ENCODE peak calls at places on chromosomes 6 and 20, in ten cellular contexts. Q is lung, D is neural crest cell, U is AG04449, Y is GM13977, T is heart left ventricle, F is tibial artery, B is fibroblast of mammary gland, A is HepG2, C is Calu3. L is an unnamed sample.

GRCh38 chr6:81262656-81263055 is 489.8 kb downstream of the TENT5A start:
- DNase-seq in Q (no peak), D (no peak), U (no peak), Y (no peak), T (no peak), F (no peak), B (no peak), A (no peak), C (no peak), L (no peak)

GRCh38 chr20:53915459-53916172 is 154.8 kb downstream of the BCAS1 start:
- DNase-seq in Q (peak; percentile 95), D (peak; percentile 99), U (no peak), Y (peak; percentile 73), T (peak; percentile 95), F (peak; percentile 97), B (peak; percentile 93), A (peak; percentile 84), C (peak; percentile 99), L (peak; percentile 81)

GRCh38 chr6:53492860-53493634 is 51.9 kb downstream of the GCLC start:
- DNase-seq in Q (no peak), D (no peak), U (no peak), Y (peak; percentile 28), T (no peak), F (no peak), B (peak; percentile 72), A (peak; percentile 59), C (no peak), L (peak; percentile 20)

GRCh38 chr6:112218563-112218962 is 35.8 kb downstream of the LAMA4 start:
- DNase-seq in Q (peak; percentile 32), D (no peak), U (no peak), Y (no peak), T (peak; percentile 66), F (no peak), B (peak; percentile 79), A (no peak), C (peak; percentile 51), L (no peak)

GRCh38 chr6:11975353-11975977 is 36.6 kb upstream of the HIVEP1 start:
- DNase-seq in Q (no peak), D (no peak), U (no peak), Y (peak; percentile 66), T (peak; percentile 18), F (no peak), B (no peak), A (no peak), C (no peak), L (peak; percentile 68)

GRCh38 chr20:57714409-57715267 is 4.8 kb upstream of the PMEPA1 start:
- DNase-seq in Q (no peak), D (no peak), U (no peak), Y (no peak), T (no peak), F (peak; percentile 91), B (peak; percentile 66), A (no peak), C (peak; percentile 43), L (no peak)

GRCh38 chr6:41824571-41825569 is 37.4 kb downstream of the TOMM6 start:
- DNase-seq in Q (no peak), D (no peak), U (no peak), Y (no peak), T (no peak), F (no peak), B (no peak), A (no peak), C (peak; percentile 23), L (no peak)

GRCh38 chr6:133542056-133542821 is 301.1 kb downstream of the EYA4 start:
- DNase-seq in Q (no peak), D (no peak), U (no peak), Y (no peak), T (no peak), F (no peak), B (no peak), A (no peak), C (no peak), L (no peak)

GRCh38 chr20:2890743-2891142 is 17.5 kb downstream of the PTPRA start:
- DNase-seq in Q (no peak), D (no peak), U (no peak), Y (no peak), T (no peak), F (no peak), B (peak; percentile 54), A (no peak), C (no peak), L (no peak)

GRCh38 chr20:23226612-23227265 is 123.9 kb upstream of the NXT1 start:
- DNase-seq in Q (no peak), D (no peak), U (no peak), Y (no peak), T (no peak), F (no peak), B (peak; percentile 82), A (no peak), C (no peak), L (no peak)

GRCh38 chr6:116556065-116556464 is 2.5 kb downstream of the CALHM4 start:
- DNase-seq in Q (no peak), D (no peak), U (no peak), Y (no peak), T (no peak), F (no peak), B (peak; percentile 85), A (no peak), C (no peak), L (no peak)

GRCh38 chr6:1678201-1678600 is 68.5 kb downstream of the FOXC1 start:
- DNase-seq in Q (no peak), D (no peak), U (no peak), Y (no peak), T (no peak), F (no peak), B (no peak), A (no peak), C (peak; percentile 24), L (no peak)

GRCh38 chr20:3677733-3678132 is 4.1 kb downstream of the ADAM33 start:
- DNase-seq in Q (no peak), D (no peak), U (no peak), Y (no peak), T (no peak), F (no peak), B (peak; percentile 46), A (no peak), C (no peak), L (no peak)

GRCh38 chr20:32470025-32470861 is 112.1 kb downstream of the ASXL1 start:
- DNase-seq in Q (peak; percentile 54), D (no peak), U (no peak), Y (peak; percentile 72), T (peak; percentile 85), F (no peak), B (peak; percentile 75), A (peak; percentile 71), C (peak; percentile 63), L (no peak)

GRCh38 chr6:33324139-33324538 is 6.6 kb upstream of the ZBTB22 start:
- DNase-seq in Q (no peak), D (no peak), U (no peak), Y (peak; percentile 40), T (no peak), F (no peak), B (no peak), A (no peak), C (no peak), L (peak; percentile 45)

GRCh38 chr6:12271997-12272396 is 18.2 kb upstream of the EDN1 start:
- DNase-seq in Q (no peak), D (no peak), U (no peak), Y (no peak), T (no peak), F (no peak), B (no peak), A (no peak), C (no peak), L (no peak)

GRCh38 chr20:44733341-44734069 is 12.2 kb upstream of the KCNK15 start:
- DNase-seq in Q (peak; percentile 74), D (peak; percentile 48), U (no peak), Y (peak; percentile 75), T (peak; percentile 63), F (peak; percentile 90), B (peak; percentile 74), A (peak; percentile 67), C (peak; percentile 89), L (peak; percentile 77)
- TF ChIP-seq CTCF in Q (peak; percentile 67), D (peak; percentile 80), U (peak; percentile 93), Y (peak; percentile 95), T (peak; percentile 96), F (peak; percentile 96), B (peak; percentile 96), A (peak; percentile 94), C (peak; percentile 96), L (peak; percentile 86)

GRCh38 chr6:49548613-49549304 is 1.7 kb upstream of the C6orf141 start:
- DNase-seq in Q (no peak), D (no peak), U (no peak), Y (no peak), T (no peak), F (no peak), B (no peak), A (no peak), C (no peak), L (no peak)
- TF ChIP-seq CTCF in Q (no peak), D (no peak), U (no peak), Y (no peak), T (no peak), F (no peak), B (peak; percentile 6), A (no peak), C (no peak), L (no peak)

DNA sequence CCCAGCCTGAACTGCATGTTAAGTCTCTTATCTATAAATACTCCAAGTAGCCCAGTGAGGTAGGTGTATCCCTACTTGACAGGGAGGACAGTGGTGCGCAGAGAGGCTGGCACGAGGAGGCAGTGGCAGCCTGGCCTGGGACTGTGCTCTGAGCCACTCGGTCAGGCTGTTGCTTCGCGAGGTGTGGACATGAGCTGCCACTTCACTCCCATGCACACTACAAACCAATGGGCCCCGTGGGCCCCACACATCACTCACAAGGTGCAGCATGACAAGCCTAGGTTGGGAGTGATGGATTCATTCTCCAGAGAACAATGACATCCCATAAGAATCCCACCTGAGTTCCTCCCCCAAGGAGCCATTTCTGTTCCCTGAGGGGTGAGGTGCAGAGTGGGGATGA is 54.9 kb downstream of the TMEM242 start:
- DNase-seq in Q (no peak), D (no peak), U (no peak), Y (no peak), T (no peak), F (peak; percentile 41), B (no peak), A (no peak), C (no peak), L (no peak)
- TF ChIP-seq CTCF in Q (no peak), D (no peak), U (no peak), Y (no peak), T (no peak), F (no peak), B (no peak), A (no peak), C (no peak), L (no peak)

DNA sequence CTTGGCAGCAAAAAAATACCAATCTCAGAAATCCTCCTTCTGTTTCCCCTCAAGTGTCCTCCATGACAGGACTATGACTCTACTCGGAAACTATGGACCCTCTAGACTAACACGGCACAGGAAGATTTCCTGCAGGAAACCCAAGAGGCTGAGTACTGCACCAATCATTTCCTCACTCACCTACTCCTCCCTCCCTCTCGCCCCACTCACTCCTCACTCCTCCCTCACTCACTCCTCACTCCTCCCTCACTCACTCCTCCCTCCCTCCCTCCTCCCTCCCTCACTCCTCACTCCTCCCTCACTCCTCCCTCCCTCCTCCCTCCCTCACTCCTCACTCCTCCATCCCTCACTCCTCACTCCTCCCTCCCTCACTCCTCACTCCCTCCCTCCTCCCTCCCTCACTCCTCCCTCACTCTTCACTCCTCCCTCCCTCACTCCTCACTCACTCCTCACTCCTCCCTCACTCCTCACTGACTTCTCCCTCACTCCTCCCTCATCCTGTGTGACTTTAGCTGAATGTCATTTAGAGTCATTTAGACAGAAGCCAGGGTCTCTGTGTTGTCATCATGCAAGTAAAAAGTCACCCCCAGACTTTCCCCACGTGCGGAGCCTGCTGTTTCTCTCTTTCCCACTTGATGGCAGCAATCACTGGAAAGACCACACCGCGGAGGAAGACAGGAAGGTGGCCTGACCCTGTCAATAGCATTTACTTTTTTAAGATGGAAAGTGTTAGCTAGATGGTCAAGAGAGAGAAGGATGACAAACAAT is 226.8 kb upstream of the PDE10A start:
- DNase-seq in Q (no peak), D (peak; percentile 54), U (no peak), Y (peak; percentile 39), T (no peak), F (no peak), B (peak; percentile 41), A (peak; percentile 35), C (peak; percentile 55), L (no peak)
- TF ChIP-seq CTCF in Q (no peak), D (peak; percentile 70), U (peak; percentile 79), Y (peak; percentile 48), T (peak; percentile 54), F (no peak), B (peak; percentile 63), A (peak; percentile 60), C (peak; percentile 57), L (peak; percentile 14)

L was measured in GM13976.